ENCODE peak calls at places on chromosomes 6 and 20, in nine cellular contexts. F is hepatic stellate cell; N is CD4-positive, alpha-beta memory T cell; A is stimulated activated CD4-positive, alpha-beta T cell treated with anti-CD3 and anti-CD28 coated beads, Interleukin-4, amount 100 ng/mL, for 1 hour; E is BE2C; Z is chondrocyte; V is WTC11; Q is amniotic stem cell; U is posterior vena cava. B is an unnamed sample.

GRCh38 chr20:2364014-2364413 is 16.7 kb upstream of the TGM6 start:
- DNase-seq in F (no peak), N (no peak), A (no peak), E (no peak), Z (no peak), V (no peak), Q (no peak), U (no peak), B (no peak)

GRCh38 chr6:54860739-54861138 is 14.2 kb downstream of the FAM83B start:
- DNase-seq in F (no peak), N (no peak), A (no peak), E (no peak), Z (no peak), V (no peak), Q (no peak), U (no peak), B (no peak)

GRCh38 chr6:53192590-53193232 is 44.1 kb upstream of the GCM1 start:
- DNase-seq in F (peak; percentile 15), N (no peak), A (no peak), E (peak; percentile 24), Z (no peak), V (peak; percentile 18), Q (no peak), U (no peak), B (peak; percentile 25)

GRCh38 chr20:19626896-19627295 is 131.2 kb upstream of the RIN2 start:
- DNase-seq in F (no peak), N (no peak), A (no peak), E (no peak), Z (no peak), V (no peak), Q (no peak), U (no peak), B (no peak)

GRCh38 chr20:12535316-12535715 is 473.5 kb upstream of the SPTLC3 start:
- DNase-seq in F (no peak), N (no peak), A (no peak), E (peak; percentile 30), Z (no peak), V (no peak), Q (no peak), U (no peak), B (peak; percentile 31)

GRCh38 chr6:16712931-16713484 is 48.3 kb downstream of the ATXN1 start:
- DNase-seq in F (peak; percentile 14), N (no peak), A (peak; percentile 28), E (peak; percentile 13), Z (no peak), V (no peak), Q (peak; percentile 88), U (peak; percentile 86), B (no peak)

GRCh38 chr6:3444276-3445088 is 12.4 kb downstream of the SLC22A23 start:
- DNase-seq in F (no peak), N (no peak), A (no peak), E (no peak), Z (no peak), V (no peak), Q (no peak), U (no peak), B (no peak)

GRCh38 chr6:12289655-12290489 is at the start of gene EDN1:
- DNase-seq in F (peak; percentile 72), N (peak; percentile 10), A (peak; percentile 63), E (peak; percentile 75), Z (peak; percentile 95), V (peak; percentile 84), Q (peak; percentile 80), U (peak; percentile 92), B (peak; percentile 86)

GRCh38 chr6:5956939-5957338 is 49.8 kb downstream of the NRN1 start:
- DNase-seq in F (no peak), N (no peak), A (no peak), E (no peak), Z (no peak), V (no peak), Q (no peak), U (no peak), B (no peak)

GRCh38 chr20:6489361-6490154 is 277.9 kb upstream of the BMP2 start:
- DNase-seq in F (no peak), N (no peak), A (no peak), E (no peak), Z (no peak), V (no peak), Q (no peak), U (no peak), B (no peak)

GRCh38 chr6:128068110-128068460 is 167.2 kb upstream of the THEMIS start:
- DNase-seq in F (no peak), N (no peak), A (no peak), E (no peak), Z (no peak), V (no peak), Q (no peak), U (no peak), B (no peak)

GRCh38 chr6:17115251-17116089 is 13.6 kb downstream of the STMND1 start:
- DNase-seq in F (peak; percentile 67), N (no peak), A (no peak), E (no peak), Z (no peak), V (no peak), Q (peak; percentile 60), U (no peak), B (no peak)

GRCh38 chr20:23021541-23021940 is 13.6 kb upstream of the SSTR4 start:
- DNase-seq in F (no peak), N (no peak), A (no peak), E (no peak), Z (no peak), V (no peak), Q (no peak), U (no peak), B (no peak)

GRCh38 chr20:4836935-4837334 is 115.2 kb downstream of the PRND start:
- DNase-seq in F (no peak), N (no peak), A (no peak), E (no peak), Z (no peak), V (no peak), Q (no peak), U (no peak), B (no peak)

B was measured in glutamatergic neuron.